ENCODE peak calls at places on chromosomes 2 and 18, in eight cellular contexts. L is BE2C, A is foreskin fibroblast, J is AG04449, E is fibroblast of pulmonary artery, Z is HCT116, S is endothelial cell of umbilical vein, T is AG04450. R is an unnamed sample.

GRCh38 chr2:174325932-174326879 is 8.5 kb upstream of the SP9 start:
- DNase-seq in L (no peak), J (no peak), S (no peak), Z (no peak), E (no peak), A (no peak), T (no peak), R (peak)

GRCh38 chr18:3115430-3116025 is 102.6 kb upstream of the LPIN2 start:
- DNase-seq in S (no peak), L (no peak), A (no peak), T (no peak), Z (no peak), E (no peak), J (no peak), R (no peak)

GRCh38 chr2:121080013-121080772 is 204.8 kb downstream of the TFCP2L1 start:
- DNase-seq in L (peak), S (peak), A (peak), T (peak), Z (peak), E (peak), J (no peak), R (peak)

GRCh38 chr2:197201874-197202273 is 108.7 kb downstream of the ANKRD44 start:
- DNase-seq in Z (no peak), E (no peak), S (no peak), J (no peak), L (no peak), T (no peak), A (no peak), R (no peak)

GRCh38 chr2:203734276-203734983 is 28.0 kb downstream of the CD28 start:
- DNase-seq in Z (no peak), A (no peak), E (no peak), L (no peak), S (no peak), T (no peak), J (no peak), R (no peak)

GRCh38 chr2:178327516-178327915 is 123.5 kb downstream of the PRKRA start:
- DNase-seq in S (no peak), A (no peak), L (no peak), J (no peak), Z (no peak), T (peak), E (no peak), R (no peak)

GRCh38 chr2:189545424-189545823 is 35.2 kb downstream of the SLC40A1 start:
- DNase-seq in A (no peak), J (no peak), T (no peak), S (no peak), E (no peak), L (no peak), Z (no peak), R (peak)

GRCh38 chr2:64595397-64596160 is 58.1 kb downstream of the SERTAD2 start:
- DNase-seq in J (no peak), Z (peak), L (no peak), T (no peak), S (no peak), A (no peak), E (peak), R (peak)

GRCh38 chr2:101617188-101617587 is 80.3 kb upstream of the MAP4K4 start:
- DNase-seq in J (peak), Z (no peak), L (no peak), E (peak), S (no peak), T (peak), A (peak), R (peak)

GRCh38 chr2:204437815-204438766 is 107.2 kb upstream of the PARD3B start:
- DNase-seq in L (no peak), Z (no peak), S (peak), T (no peak), J (no peak), E (no peak), A (no peak), R (no peak)

GRCh38 chr18:11999431-11999830 is 18.1 kb downstream of the IMPA2 start:
- DNase-seq in Z (no peak), E (no peak), L (no peak), T (no peak), J (no peak), S (no peak), A (no peak), R (no peak)

GRCh38 chr2:127591221-127591923 is 54.6 kb upstream of the GPR17 start:
- DNase-seq in T (peak), A (peak), E (peak), Z (peak), J (no peak), S (peak), L (peak), R (peak)

GRCh38 chr18:9961031-9961430 is 47.2 kb downstream of the VAPA start:
- DNase-seq in L (no peak), T (no peak), E (peak), S (no peak), A (peak), Z (no peak), J (no peak), R (peak)

GRCh38 chr2:200618590-200619021 is 32.8 kb downstream of the AOX1 start:
- DNase-seq in S (no peak), L (peak), J (peak), A (peak), T (no peak), E (peak), Z (no peak), R (peak)

GRCh38 chr2:48906640-48907039 is 151.1 kb upstream of the LHCGR start:
- DNase-seq in S (no peak), T (no peak), Z (no peak), A (no peak), J (no peak), L (no peak), E (no peak), R (no peak)

GRCh38 chr2:206011018-206011614 is 74.9 kb downstream of the INO80D start:
- DNase-seq in Z (no peak), L (no peak), T (no peak), E (no peak), A (no peak), S (no peak), J (no peak), R (no peak)

GRCh38 chr2:232073031-232073430 is 111.5 kb downstream of the DIS3L2 start:
- DNase-seq in Z (no peak), S (peak), T (no peak), J (no peak), L (no peak), A (no peak), E (no peak), R (no peak)

GRCh38 chr2:215286309-215286708 is 25.6 kb upstream of the ATIC start:
- DNase-seq in A (no peak), J (no peak), T (no peak), Z (no peak), E (no peak), L (no peak), S (no peak), R (no peak)

GRCh38 chr18:58911766-58912165 is 47.1 kb downstream of the ZNF532 start:
- DNase-seq in Z (no peak), S (peak), E (peak), L (no peak), A (no peak), T (no peak), J (no peak), R (peak)

GRCh38 chr18:48997985-48998831 is 47.4 kb upstream of the SMAD7 start:
- DNase-seq in Z (peak), A (peak), T (peak), S (peak), E (peak), L (no peak), J (peak), R (peak)

GRCh38 chr2:164620873-164621760 is at the start of gene GRB14:
- DNase-seq in S (peak), Z (peak), T (no peak), J (no peak), E (peak), A (no peak), L (peak), R (peak)

GRCh38 chr2:58535994-58536393 is 294.9 kb upstream of the FANCL start:
- DNase-seq in T (no peak), Z (no peak), S (no peak), E (no peak), L (no peak), A (no peak), J (no peak), R (no peak)

GRCh38 chr18:7021994-7022840 is 95.4 kb downstream of the LAMA1 start:
- DNase-seq in L (peak), E (peak), T (no peak), A (peak), Z (peak), S (peak), J (no peak), R (no peak)

GRCh38 chr18:2237706-2238105 is 333.6 kb downstream of the METTL4 start:
- DNase-seq in A (no peak), J (no peak), T (no peak), E (no peak), Z (no peak), L (no peak), S (no peak), R (no peak)

GRCh38 chr18:26545335-26545734 is 3.0 kb downstream of the KCTD1 start:
- DNase-seq in Z (no peak), J (no peak), L (no peak), T (no peak), S (no peak), E (no peak), A (no peak), R (no peak)

GRCh38 chr2:71510196-71510807 is 56.9 kb downstream of the DYSF start:
- DNase-seq in E (peak), A (peak), J (no peak), Z (peak), S (peak), T (peak), L (peak), R (peak)

GRCh38 chr2:110980613-110981062 is 140.1 kb upstream of the BCL2L11 start:
- DNase-seq in J (no peak), S (no peak), T (no peak), Z (no peak), A (no peak), L (no peak), E (no peak), R (no peak)

GRCh38 chr2:166239548-166239947 is 111.7 kb upstream of the SCN1A start:
- DNase-seq in S (peak), T (peak), E (peak), L (no peak), J (peak), Z (no peak), A (peak), R (peak)

GRCh38 chr18:27803957-27804356 is 373.0 kb downstream of the CDH2 start:
- DNase-seq in L (no peak), E (no peak), Z (no peak), T (no peak), J (no peak), A (no peak), S (no peak), R (no peak)

GRCh38 chr2:239602290-239603282 is 201.8 kb upstream of the HDAC4 start:
- DNase-seq in S (no peak), A (no peak), L (no peak), Z (no peak), T (no peak), E (no peak), J (no peak), R (no peak)

GRCh38 chr2:134448650-134449049 is 194.8 kb downstream of the MGAT5 start:
- DNase-seq in Z (no peak), S (no peak), T (no peak), A (no peak), E (no peak), J (no peak), L (no peak), R (no peak)

GRCh38 chr18:63528863-63529492 is 13.2 kb upstream of the SERPINB12 start:
- DNase-seq in J (no peak), E (no peak), L (no peak), T (no peak), S (no peak), A (no peak), Z (no peak), R (no peak)

GRCh38 chr2:191626497-191627151 is 51.3 kb upstream of the NABP1 start:
- DNase-seq in S (no peak), T (no peak), Z (no peak), J (no peak), L (no peak), E (peak), A (peak), R (peak)

GRCh38 chr2:127917916-127918315 is 32.2 kb upstream of the AMMECR1L start:
- DNase-seq in J (no peak), E (peak), S (no peak), A (peak), L (no peak), T (no peak), Z (no peak), R (peak)

GRCh38 chr2:38532366-38532765 is 70.4 kb downstream of the HNRNPLL start:
- DNase-seq in T (no peak), Z (no peak), E (no peak), J (no peak), S (no peak), A (no peak), L (no peak), R (no peak)

GRCh38 chr2:182763311-182763912 is 47.4 kb downstream of the DNAJC10 start:
- DNase-seq in J (no peak), Z (peak), E (peak), A (peak), S (peak), L (peak), T (no peak), R (peak)

GRCh38 chr2:72146357-72147302 is 1.0 kb downstream of the CYP26B1 start:
- DNase-seq in L (no peak), Z (no peak), A (no peak), S (peak), J (no peak), E (no peak), T (no peak), R (no peak)

GRCh38 chr2:226638576-226638975 is 161.0 kb downstream of the IRS1 start:
- DNase-seq in A (no peak), J (no peak), L (no peak), S (no peak), T (peak), E (no peak), Z (no peak), R (no peak)

GRCh38 chr18:32891797-32892196 is 119.0 kb upstream of the KLHL14 start:
- DNase-seq in S (no peak), L (no peak), J (no peak), Z (no peak), A (no peak), E (no peak), T (no peak), R (peak)

DNA sequence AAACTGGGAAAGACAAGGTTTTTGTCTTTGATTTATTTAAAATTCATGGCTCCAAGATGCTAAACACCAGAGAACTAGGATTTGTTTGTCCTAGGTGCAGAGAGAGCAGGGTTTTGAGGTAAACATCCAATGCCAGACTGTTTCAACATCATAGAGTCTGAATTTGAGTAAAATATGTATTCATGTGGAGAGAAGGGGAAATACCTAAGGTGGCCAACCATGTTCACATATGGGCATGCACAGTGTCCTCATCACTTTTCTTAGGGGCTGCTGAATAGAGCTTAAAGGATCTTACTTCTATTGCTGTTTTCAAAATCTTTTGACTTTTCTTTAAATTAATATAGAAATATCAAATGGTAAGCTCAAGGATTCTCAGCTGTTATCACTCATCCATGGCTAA is 287.0 kb upstream of the CCDC68 start:
- DNase-seq in Z (no peak), E (no peak), T (no peak), A (no peak), L (no peak), S (no peak), J (no peak), R (no peak)
- H3K4me3 ChIP-seq in Z (no peak), E (no peak), T (no peak), A (no peak), L (no peak), S (no peak), J (no peak), R (no peak)

DNA sequence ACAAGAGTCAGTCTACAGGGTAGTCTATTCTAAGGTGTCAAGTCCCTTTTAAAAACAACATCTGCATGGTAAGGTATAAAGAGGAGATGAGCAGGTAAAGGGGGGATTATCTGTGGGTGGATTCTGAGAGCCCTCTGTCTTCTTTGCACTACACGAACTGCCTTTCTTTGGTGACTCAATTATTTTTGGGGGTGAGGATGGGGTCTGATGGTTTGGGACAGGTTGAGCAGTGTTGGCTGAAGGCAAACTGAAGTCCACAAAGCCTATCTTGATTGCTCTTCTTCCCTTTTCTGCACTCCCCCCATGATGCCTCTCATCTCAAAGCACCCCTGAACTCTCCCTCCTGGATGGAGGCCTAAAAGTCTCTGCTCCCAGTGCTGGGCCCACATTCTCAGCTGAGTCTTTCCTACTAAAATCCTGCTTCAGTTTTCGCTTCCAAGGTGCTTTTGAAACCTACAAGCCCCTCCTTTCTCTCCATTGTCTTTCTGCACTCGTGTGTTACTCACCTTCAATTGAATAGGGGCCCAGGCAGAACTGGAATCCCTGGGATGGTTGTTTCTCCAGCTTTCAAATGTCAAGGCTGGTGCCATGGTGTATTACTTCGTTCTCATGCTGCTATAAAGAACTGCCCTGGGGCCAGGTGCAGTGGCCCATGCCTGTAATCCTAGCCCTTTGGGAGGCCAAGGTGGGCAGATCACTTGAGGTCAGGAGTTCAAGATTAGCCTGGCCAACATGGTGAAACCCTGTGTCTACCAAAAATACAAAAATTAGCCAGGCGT is 64.3 kb downstream of the PRKCE start:
- DNase-seq in E (no peak), A (no peak), J (no peak), T (no peak), Z (no peak), L (no peak), S (no peak), R (no peak)
- TF ChIP-seq CTCF in E (no peak), A (no peak), J (no peak), T (no peak), Z (no peak), L (no peak), S (no peak), R (no peak)

GRCh38 chr2:19895535-19895934 is 6.2 kb downstream of the TTC32 start:
- DNase-seq in L (no peak), E (no peak), Z (no peak), T (no peak), S (peak), J (no peak), A (no peak), R (no peak)

GRCh38 chr2:19898592-19899329 is 3.0 kb downstream of the TTC32 start:
- DNase-seq in A (no peak), E (no peak), S (no peak), J (no peak), L (no peak), T (no peak), Z (no peak), R (no peak)

GRCh38 chr2:19900536-19901200 is 1.1 kb downstream of the TTC32 start:
- DNase-seq in T (no peak), E (peak), A (no peak), S (peak), J (no peak), L (no peak), Z (no peak), R (peak)

GRCh38 chr2:19899853-19900525 is 1.8 kb downstream of the TTC32 start:
- DNase-seq in Z (no peak), S (peak), E (no peak), A (no peak), L (no peak), J (no peak), T (no peak), R (no peak)

GRCh38 chr2:19897623-19898245 is 4.0 kb downstream of the TTC32 start:
- DNase-seq in A (no peak), S (no peak), Z (no peak), E (no peak), J (no peak), L (no peak), T (no peak), R (no peak)
- H3K4me3 ChIP-seq in A (peak), S (no peak), Z (no peak), E (no peak), J (no peak), L (no peak), T (no peak), R (no peak)

GRCh38 chr2:99933894-99934650 is 208.3 kb downstream of the AFF3 start:
- DNase-seq in J (no peak), L (no peak), S (no peak), T (no peak), E (no peak), Z (no peak), A (no peak), R (no peak)
- TF ChIP-seq CTCF in J (no peak), L (no peak), S (no peak), T (no peak), E (no peak), Z (no peak), A (no peak), R (no peak)

GRCh38 chr2:162074937-162075688 is 1.1 kb upstream of the DPP4 start:
- DNase-seq in A (peak), E (no peak), S (no peak), J (no peak), L (no peak), T (no peak), Z (no peak), R (no peak)

GRCh38 chr2:162072181-162072702 is 1.8 kb downstream of the DPP4 start:
- DNase-seq in A (peak), Z (no peak), E (peak), T (peak), S (peak), J (peak), L (no peak), R (peak)

GRCh38 chr2:162073776-162074578 is at the start of gene DPP4:
- DNase-seq in E (no peak), J (no peak), S (peak), L (no peak), A (no peak), Z (no peak), T (no peak), R (no peak)

GRCh38 chr2:162074579-162074922 is 536 bp upstream of the DPP4 start:
- DNase-seq in A (no peak), T (no peak), Z (no peak), L (no peak), S (no peak), J (no peak), E (no peak), R (no peak)

GRCh38 chr2:162072976-162073775 is 839 bp downstream of the DPP4 start:
- DNase-seq in E (no peak), T (no peak), Z (no peak), J (no peak), A (no peak), L (no peak), S (peak), R (peak)
- H3K4me3 ChIP-seq in E (peak), T (peak), Z (peak), J (peak), A (peak), L (no peak), S (peak), R (peak)

GRCh38 chr2:10333247-10333613 is 30.5 kb downstream of the HPCAL1 start:
- DNase-seq in S (no peak), J (no peak), E (no peak), Z (no peak), A (no peak), T (no peak), L (no peak), R (no peak)
- TF ChIP-seq CTCF in S (no peak), J (no peak), E (no peak), Z (no peak), A (no peak), T (no peak), L (no peak), R (no peak)

GRCh38 chr2:96164459-96165184 is 19.4 kb upstream of the DUSP2 start:
- DNase-seq in S (no peak), T (no peak), A (no peak), L (peak), J (no peak), E (no peak), Z (no peak), R (no peak)
- H3K4me3 ChIP-seq in S (no peak), T (no peak), A (no peak), L (peak), J (no peak), E (no peak), Z (no peak), R (no peak)